ENCODE peak calls at places on chromosomes 7 and 10, in five cellular contexts. U is H9, A is mesenchymal stem cell, Y is H1, L is trophoblast cell. F is an unnamed sample.

GRCh38 chr10:116798859-116799258 is 50.4 kb upstream of the ENO4 start:
- DNase-seq in U (no peak), A (no peak), L (no peak), Y (no peak), F (no peak)

GRCh38 chr10:116743266-116744064 is 1.1 kb upstream of the HSPA12A start:
- DNase-seq in U (no peak), A (no peak), Y (no peak), L (peak; percentile 61), F (no peak)

GRCh38 chr10:84590794-84591193 is 262.4 kb downstream of the CCSER2 start:
- DNase-seq in Y (no peak), A (no peak), U (no peak), L (no peak), F (no peak)

GRCh38 chr7:139366400-139366799 is 6.7 kb downstream of the LUC7L2 start:
- DNase-seq in U (no peak), L (no peak), A (no peak), Y (no peak), F (no peak)

GRCh38 chr10:31059323-31059722 is 27.7 kb upstream of the ZNF438 start:
- DNase-seq in Y (no peak), U (no peak), A (no peak), L (no peak), F (no peak)

GRCh38 chr10:16853809-16854208 is 36.6 kb upstream of the RSU1 start:
- DNase-seq in Y (no peak), L (no peak), A (no peak), U (no peak), F (no peak)

GRCh38 chr10:3806603-3807002 is 21.6 kb upstream of the KLF6 start:
- DNase-seq in L (peak; percentile 69), A (peak; percentile 80), U (no peak), Y (no peak), F (no peak)

GRCh38 chr10:98367626-98368451 is 47.1 kb downstream of the PYROXD2 start:
- DNase-seq in L (no peak), A (no peak), U (no peak), Y (no peak), F (no peak)

GRCh38 chr7:132577206-132578049 is 1.2 kb upstream of the PLXNA4 start:
- DNase-seq in U (peak; percentile 69), L (no peak), A (peak; percentile 59), Y (no peak), F (peak; percentile 74)

GRCh38 chr7:136870799-136871487 is 2.5 kb downstream of the CHRM2 start:
- DNase-seq in Y (no peak), U (peak; percentile 26), L (no peak), A (peak; percentile 54), F (peak; percentile 23)

GRCh38 chr7:36283711-36284130 is 105.9 kb upstream of the ANLN start:
- DNase-seq in U (no peak), Y (no peak), A (peak; percentile 29), L (peak; percentile 41), F (no peak)

GRCh38 chr7:139915864-139916716 is 87.0 kb downstream of the TBXAS1 start:
- DNase-seq in Y (no peak), L (peak; percentile 38), A (peak; percentile 97), U (no peak), F (no peak)

GRCh38 chr10:70085975-70086613 is 33.4 kb downstream of the MACROH2A2 start:
- DNase-seq in Y (no peak), A (no peak), U (no peak), L (no peak), F (no peak)

GRCh38 chr10:116973946-116974345 is 31.0 kb downstream of the SHTN1 start:
- DNase-seq in U (no peak), L (peak; percentile 74), A (no peak), Y (no peak), F (no peak)

GRCh38 chr7:71345485-71345884 is 213.5 kb downstream of the GALNT17 start:
- DNase-seq in L (no peak), U (no peak), Y (no peak), A (no peak), F (no peak)

GRCh38 chr7:130069179-130069977 is 956 bp upstream of the KLHDC10 start:
- DNase-seq in A (no peak), L (no peak), U (no peak), Y (no peak), F (no peak)

GRCh38 chr10:44874176-44874575 is 37.0 kb upstream of the TMEM72 start:
- DNase-seq in U (no peak), A (no peak), L (no peak), Y (no peak), F (no peak)

GRCh38 chr7:105776068-105776790 is 100.2 kb downstream of the ATXN7L1 start:
- DNase-seq in U (peak; percentile 96), Y (peak; percentile 96), A (peak; percentile 98), L (peak; percentile 99), F (no peak)

GRCh38 chr10:103679096-103679790 is 176.1 kb downstream of the SH3PXD2A start:
- DNase-seq in A (no peak), Y (no peak), L (no peak), U (no peak), F (no peak)

GRCh38 chr10:969473-970150 is 18.6 kb upstream of the GTPBP4 start:
- DNase-seq in U (peak; percentile 44), A (no peak), L (peak; percentile 66), Y (no peak), F (no peak)

GRCh38 chr7:47190462-47190861 is 391.4 kb downstream of the TNS3 start:
- DNase-seq in A (no peak), Y (no peak), U (no peak), L (no peak), F (no peak)

GRCh38 chr7:116955801-116956514 is 2.7 kb downstream of the ST7 start:
- DNase-seq in L (peak; percentile 65), A (no peak), U (no peak), Y (no peak), F (no peak)

GRCh38 chr10:47266602-47267001 is 33.4 kb upstream of the GDF10 start:
- DNase-seq in Y (no peak), A (no peak), U (no peak), L (no peak), F (no peak)

GRCh38 chr7:96312502-96312901 is 9.4 kb downstream of the SLC25A13 start:
- DNase-seq in U (no peak), A (no peak), Y (no peak), L (no peak), F (no peak)

GRCh38 chr7:100801833-100802568 is 25.3 kb downstream of the EPHB4 start:
- DNase-seq in L (peak; percentile 96), A (peak; percentile 81), U (peak; percentile 72), Y (no peak), F (no peak)

GRCh38 chr10:97060441-97061084 is 125.2 kb downstream of the SLIT1 start:
- DNase-seq in L (no peak), A (no peak), U (no peak), Y (no peak), F (no peak)

GRCh38 chr7:121945066-121945848 is 72.3 kb downstream of the PTPRZ1 start:
- DNase-seq in A (no peak), Y (no peak), L (no peak), U (no peak), F (no peak)

GRCh38 chr7:150876817-150877526 is 24.7 kb downstream of the AOC1 start:
- DNase-seq in Y (peak; percentile 62), L (peak; percentile 83), U (peak; percentile 86), A (peak; percentile 94), F (peak; percentile 80)

GRCh38 chr7:100486753-100487446 is 3.2 kb downstream of the NYAP1 start:
- DNase-seq in Y (no peak), L (no peak), U (peak; percentile 52), A (peak; percentile 45), F (no peak)

GRCh38 chr7:17403996-17404395 is 105.5 kb downstream of the AHR start:
- DNase-seq in U (no peak), A (peak; percentile 8), Y (no peak), L (no peak), F (no peak)

GRCh38 chr10:58590152-58590551 is 77.5 kb downstream of the BICC1 start:
- DNase-seq in A (peak; percentile 72), U (no peak), Y (no peak), L (no peak), F (no peak)

GRCh38 chr10:77478248-77478963 is 159.2 kb downstream of the KCNMA1 start:
- DNase-seq in Y (no peak), L (peak; percentile 8), U (no peak), A (peak; percentile 87), F (no peak)

GRCh38 chr7:21850531-21851285 is 95.0 kb downstream of the CDCA7L start:
- DNase-seq in Y (no peak), A (no peak), L (no peak), U (no peak), F (no peak)

GRCh38 chr7:21851445-21852043 is 94.2 kb downstream of the CDCA7L start:
- DNase-seq in U (no peak), A (no peak), Y (no peak), L (peak; percentile 13), F (no peak)
- H2BK12ac ChIP-seq in U (no peak overlapping the region), A (no peak overlapping the region), Y (no peak overlapping the region), L (no peak overlapping the region), F (no peak overlapping the region)

DNA sequence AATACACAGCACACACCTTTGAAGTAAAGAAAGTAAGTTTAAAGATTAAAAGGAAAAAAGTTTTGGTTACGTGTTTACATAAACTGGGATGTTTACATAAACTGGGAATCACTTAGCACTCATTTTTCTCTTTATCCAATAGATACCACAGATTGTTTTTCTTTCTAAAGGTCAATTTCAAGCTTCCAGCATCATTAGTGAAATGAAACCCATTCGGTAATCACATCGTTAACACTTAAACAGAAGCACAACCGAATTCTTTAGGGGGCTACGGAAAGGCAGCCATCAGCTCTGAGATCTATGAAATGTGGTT is 1.1 kb downstream of the ODAD2 start:
- DNase-seq in L (no peak), A (no peak), U (no peak), Y (no peak), F (no peak)
- H3K18ac ChIP-seq in L (no peak overlapping the region), A (no peak overlapping the region), U (no peak overlapping the region), Y (no peak overlapping the region), F (no peak overlapping the region)

GRCh38 chr7:38070718-38071117 is 107.3 kb upstream of the STARD3NL start:
- DNase-seq in Y (no peak), A (peak; percentile 1), L (peak; percentile 24), U (peak; percentile 45), F (peak; percentile 8)

GRCh38 chr7:38068461-38068860 is 109.6 kb upstream of the STARD3NL start:
- DNase-seq in A (no peak), U (no peak), Y (no peak), L (no peak), F (no peak)

DNA sequence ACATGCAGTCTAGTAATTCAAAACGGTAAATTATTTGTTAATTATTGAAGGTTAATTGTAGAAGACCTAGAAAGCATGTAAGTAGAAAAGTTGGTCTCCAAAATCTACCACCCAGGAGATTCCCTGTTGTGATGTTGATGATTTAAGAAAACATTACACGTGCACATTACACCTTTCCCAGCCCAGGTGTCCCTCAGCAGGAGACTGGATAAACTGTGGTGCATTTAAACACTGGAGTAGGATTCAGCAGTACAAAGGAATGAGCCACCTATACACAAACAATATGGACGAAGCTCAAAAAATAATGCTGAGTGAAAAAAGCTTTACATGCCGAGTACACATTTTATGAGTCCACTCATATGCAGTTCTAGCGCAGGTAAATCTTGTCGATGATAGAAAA is 109.0 kb upstream of the STARD3NL start:
- DNase-seq in U (no peak), L (no peak), Y (no peak), A (no peak), F (no peak)
- H2BK12ac ChIP-seq in U (no peak overlapping the region), L (no peak overlapping the region), Y (no peak overlapping the region), A (no peak overlapping the region), F (no peak overlapping the region)

DNA sequence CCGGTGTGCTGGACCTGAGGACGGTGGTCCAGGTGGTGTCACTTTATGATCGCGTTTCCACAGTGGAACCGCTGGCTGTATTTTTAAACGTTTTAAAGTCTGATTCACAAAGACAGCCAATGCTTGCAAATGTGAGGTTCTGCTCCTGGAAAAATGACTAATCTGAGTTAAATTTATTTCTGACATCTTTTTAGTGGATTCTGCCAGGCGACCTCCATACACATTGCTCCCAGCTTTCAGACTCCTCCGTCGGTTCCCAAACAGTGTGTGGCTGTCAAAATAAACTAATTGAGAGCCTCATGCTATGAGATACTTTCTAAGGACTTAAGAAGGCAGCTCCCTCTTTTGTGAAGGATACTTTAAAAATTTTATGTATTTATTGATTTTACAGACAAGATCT is 12.7 kb upstream of the TTYH3 start:
- DNase-seq in A (peak; percentile 34), U (no peak), L (no peak), Y (no peak), F (no peak)
- H3K18ac ChIP-seq in A (no peak overlapping the region), U (no peak overlapping the region), L (no peak overlapping the region), Y (no peak overlapping the region), F (no peak overlapping the region)